ENCODE peak calls at places on chromosomes 4 and X, in four cellular contexts. One of them, this sample, is unnamed.

GRCh38 chr4:20262221-20262620 is 10.5 kb downstream of the SLIT2 start:
- DNase-seq in HS-5: no peak
- DNase-seq in stimulated activated CD8-positive, alpha-beta memory T cell treated with anti-CD3 and anti-CD28 coated beads, Interleukin-15, amount 100 ng/mL, for 24 hours: no peak
- DNase-seq in SJSA1: no peak
- DNase-seq in this sample: no peak

GRCh38 chrX:149004936-149005335 is 500.2 kb downstream of the IDS start:
- DNase-seq in HS-5: no peak
- DNase-seq in SJSA1: no peak
- DNase-seq in stimulated activated CD8-positive, alpha-beta memory T cell treated with anti-CD3 and anti-CD28 coated beads, Interleukin-15, amount 100 ng/mL, for 24 hours: no peak
- DNase-seq in this sample: no peak

GRCh38 chrX:139559383-139560042 is 29.0 kb downstream of the F9 start:
- DNase-seq in stimulated activated CD8-positive, alpha-beta memory T cell treated with anti-CD3 and anti-CD28 coated beads, Interleukin-15, amount 100 ng/mL, for 24 hours: no peak
- DNase-seq in SJSA1: no peak
- DNase-seq in HS-5: peak; percentile 14
- DNase-seq in this sample: peak; percentile 62

GRCh38 chrX:151703487-151703886 is 8.2 kb downstream of the PRRG3 start:
- DNase-seq in HS-5: no peak
- DNase-seq in stimulated activated CD8-positive, alpha-beta memory T cell treated with anti-CD3 and anti-CD28 coated beads, Interleukin-15, amount 100 ng/mL, for 24 hours: no peak
- DNase-seq in SJSA1: no peak
- DNase-seq in this sample: no peak

GRCh38 chr4:147371661-147372060 is 109.2 kb upstream of the EDNRA start:
- DNase-seq in HS-5: peak; percentile 53
- DNase-seq in stimulated activated CD8-positive, alpha-beta memory T cell treated with anti-CD3 and anti-CD28 coated beads, Interleukin-15, amount 100 ng/mL, for 24 hours: no peak
- DNase-seq in SJSA1: no peak
- DNase-seq in this sample: no peak

GRCh38 chr4:83753260-83753659 is 217.4 kb downstream of the GPAT3 start:
- DNase-seq in stimulated activated CD8-positive, alpha-beta memory T cell treated with anti-CD3 and anti-CD28 coated beads, Interleukin-15, amount 100 ng/mL, for 24 hours: no peak
- DNase-seq in HS-5: no peak
- DNase-seq in SJSA1: no peak
- DNase-seq in this sample: no peak

GRCh38 chr4:108350332-108350731 is 181.6 kb upstream of the LEF1 start:
- DNase-seq in HS-5: no peak
- DNase-seq in SJSA1: no peak
- DNase-seq in stimulated activated CD8-positive, alpha-beta memory T cell treated with anti-CD3 and anti-CD28 coated beads, Interleukin-15, amount 100 ng/mL, for 24 hours: no peak
- DNase-seq in this sample: no peak

GRCh38 chr4:114277690-114278089 is 298.2 kb upstream of the ARSJ start:
- DNase-seq in HS-5: no peak
- DNase-seq in stimulated activated CD8-positive, alpha-beta memory T cell treated with anti-CD3 and anti-CD28 coated beads, Interleukin-15, amount 100 ng/mL, for 24 hours: no peak
- DNase-seq in SJSA1: no peak
- DNase-seq in this sample: no peak

GRCh38 chr4:13527983-13528822 is 16.1 kb downstream of the NKX3-2 start:
- DNase-seq in HS-5: no peak
- DNase-seq in stimulated activated CD8-positive, alpha-beta memory T cell treated with anti-CD3 and anti-CD28 coated beads, Interleukin-15, amount 100 ng/mL, for 24 hours: no peak
- DNase-seq in SJSA1: no peak
- DNase-seq in this sample: peak; percentile 93

GRCh38 chr4:173247316-173247715 is 78.7 kb downstream of the GALNT7 start:
- DNase-seq in stimulated activated CD8-positive, alpha-beta memory T cell treated with anti-CD3 and anti-CD28 coated beads, Interleukin-15, amount 100 ng/mL, for 24 hours: no peak
- DNase-seq in HS-5: no peak
- DNase-seq in SJSA1: no peak
- DNase-seq in this sample: no peak

GRCh38 chr4:6942238-6942800 is 32.7 kb downstream of the TBC1D14 start:
- DNase-seq in SJSA1: peak; percentile 57
- DNase-seq in HS-5: peak; percentile 88
- DNase-seq in stimulated activated CD8-positive, alpha-beta memory T cell treated with anti-CD3 and anti-CD28 coated beads, Interleukin-15, amount 100 ng/mL, for 24 hours: no peak
- DNase-seq in this sample: peak; percentile 94

GRCh38 chr4:10694151-10694825 is 9.7 kb upstream of the CLNK start:
- DNase-seq in SJSA1: no peak
- DNase-seq in HS-5: no peak
- DNase-seq in stimulated activated CD8-positive, alpha-beta memory T cell treated with anti-CD3 and anti-CD28 coated beads, Interleukin-15, amount 100 ng/mL, for 24 hours: no peak
- DNase-seq in this sample: no peak

GRCh38 chr4:140256335-140256734 is 102.4 kb upstream of the MAML3 start:
- DNase-seq in HS-5: peak; percentile 50
- DNase-seq in stimulated activated CD8-positive, alpha-beta memory T cell treated with anti-CD3 and anti-CD28 coated beads, Interleukin-15, amount 100 ng/mL, for 24 hours: no peak
- DNase-seq in SJSA1: no peak
- DNase-seq in this sample: no peak

GRCh38 chrX:150084474-150085229 is 146.4 kb upstream of the EOLA2 start:
- DNase-seq in stimulated activated CD8-positive, alpha-beta memory T cell treated with anti-CD3 and anti-CD28 coated beads, Interleukin-15, amount 100 ng/mL, for 24 hours: no peak
- DNase-seq in HS-5: peak; percentile 37
- DNase-seq in SJSA1: peak; percentile 58
- DNase-seq in this sample: no peak

GRCh38 chrX:153768311-153769157 is 4.5 kb downstream of the PLXNB3 start:
- DNase-seq in stimulated activated CD8-positive, alpha-beta memory T cell treated with anti-CD3 and anti-CD28 coated beads, Interleukin-15, amount 100 ng/mL, for 24 hours: no peak
- DNase-seq in SJSA1: no peak
- DNase-seq in HS-5: no peak
- DNase-seq in this sample: no peak

GRCh38 chr4:152956650-152957436 is 20.7 kb downstream of the FHDC1 start:
- DNase-seq in SJSA1: no peak
- DNase-seq in stimulated activated CD8-positive, alpha-beta memory T cell treated with anti-CD3 and anti-CD28 coated beads, Interleukin-15, amount 100 ng/mL, for 24 hours: no peak
- DNase-seq in HS-5: no peak
- DNase-seq in this sample: no peak